ENCODE peak calls at places on chromosome 9, in nine cellular contexts. One of them, this sample, is unnamed.

GRCh38 chr9:83359039-83359438 is 179.2 kb downstream of the FRMD3 start:
- DNase-seq in tibial artery: no peak
- DNase-seq in cardiac muscle cell: no peak
- DNase-seq in SJSA1: no peak
- DNase-seq in spleen: no peak
- DNase-seq in heart right ventricle: no peak
- DNase-seq in foreskin fibroblast: no peak
- DNase-seq in ovary: no peak
- DNase-seq in heart left ventricle: no peak
- DNase-seq in this sample: no peak

GRCh38 chr9:13665418-13666066 is 386.1 kb upstream of the MPDZ start:
- DNase-seq in foreskin fibroblast: peak
- DNase-seq in ovary: no peak
- DNase-seq in tibial artery: no peak
- DNase-seq in heart right ventricle: no peak
- DNase-seq in heart left ventricle: no peak
- DNase-seq in spleen: no peak
- DNase-seq in cardiac muscle cell: no peak
- DNase-seq in SJSA1: no peak
- DNase-seq in this sample: no peak

GRCh38 chr9:20356392-20357206 is 265.7 kb downstream of the MLLT3 start:
- DNase-seq in spleen: no peak
- DNase-seq in foreskin fibroblast: peak
- DNase-seq in cardiac muscle cell: peak
- DNase-seq in SJSA1: peak
- DNase-seq in heart left ventricle: peak
- DNase-seq in tibial artery: peak
- DNase-seq in ovary: peak
- DNase-seq in heart right ventricle: peak
- DNase-seq in this sample: peak

GRCh38 chr9:89677696-89678393 is 73.0 kb downstream of the GADD45G start:
- DNase-seq in heart left ventricle: no peak
- DNase-seq in foreskin fibroblast: no peak
- DNase-seq in heart right ventricle: no peak
- DNase-seq in SJSA1: no peak
- DNase-seq in spleen: no peak
- DNase-seq in ovary: peak
- DNase-seq in cardiac muscle cell: no peak
- DNase-seq in tibial artery: no peak
- DNase-seq in this sample: no peak

GRCh38 chr9:16996901-16997491 is 126.5 kb upstream of the BNC2 start:
- DNase-seq in tibial artery: no peak
- DNase-seq in spleen: no peak
- DNase-seq in SJSA1: no peak
- DNase-seq in cardiac muscle cell: no peak
- DNase-seq in heart left ventricle: no peak
- DNase-seq in foreskin fibroblast: no peak
- DNase-seq in heart right ventricle: no peak
- DNase-seq in ovary: no peak
- DNase-seq in this sample: no peak

GRCh38 chr9:101128623-101129022 is 100.1 kb downstream of the PLPPR1 start:
- DNase-seq in cardiac muscle cell: no peak
- DNase-seq in foreskin fibroblast: no peak
- DNase-seq in heart left ventricle: no peak
- DNase-seq in tibial artery: no peak
- DNase-seq in heart right ventricle: no peak
- DNase-seq in spleen: no peak
- DNase-seq in SJSA1: no peak
- DNase-seq in ovary: no peak
- DNase-seq in this sample: no peak

GRCh38 chr9:94904806-94905205 is 178.3 kb downstream of the AOPEP start:
- DNase-seq in heart right ventricle: no peak
- DNase-seq in ovary: no peak
- DNase-seq in tibial artery: no peak
- DNase-seq in foreskin fibroblast: no peak
- DNase-seq in spleen: no peak
- DNase-seq in heart left ventricle: no peak
- DNase-seq in SJSA1: no peak
- DNase-seq in cardiac muscle cell: no peak
- DNase-seq in this sample: no peak

GRCh38 chr9:90803860-90804593 is 2.4 kb downstream of the SYK start:
- DNase-seq in SJSA1: no peak
- DNase-seq in tibial artery: no peak
- DNase-seq in spleen: no peak
- DNase-seq in cardiac muscle cell: no peak
- DNase-seq in ovary: no peak
- DNase-seq in heart left ventricle: no peak
- DNase-seq in heart right ventricle: no peak
- DNase-seq in foreskin fibroblast: no peak
- DNase-seq in this sample: no peak

GRCh38 chr9:7656648-7657047 is 142.9 kb downstream of the DMAC1 start:
- DNase-seq in spleen: no peak
- DNase-seq in heart right ventricle: no peak
- DNase-seq in cardiac muscle cell: no peak
- DNase-seq in ovary: no peak
- DNase-seq in SJSA1: no peak
- DNase-seq in heart left ventricle: peak
- DNase-seq in foreskin fibroblast: no peak
- DNase-seq in tibial artery: no peak
- DNase-seq in this sample: no peak

GRCh38 chr9:117258201-117258866 is 156.5 kb downstream of the ASTN2 start:
- DNase-seq in cardiac muscle cell: no peak
- DNase-seq in foreskin fibroblast: no peak
- DNase-seq in tibial artery: no peak
- DNase-seq in heart left ventricle: no peak
- DNase-seq in SJSA1: no peak
- DNase-seq in heart right ventricle: no peak
- DNase-seq in ovary: no peak
- DNase-seq in spleen: no peak
- DNase-seq in this sample: no peak

GRCh38 chr9:107345327-107345726 is 62.2 kb downstream of the RAD23B start:
- DNase-seq in spleen: no peak
- DNase-seq in ovary: no peak
- DNase-seq in heart right ventricle: no peak
- DNase-seq in cardiac muscle cell: no peak
- DNase-seq in SJSA1: no peak
- DNase-seq in foreskin fibroblast: no peak
- DNase-seq in heart left ventricle: peak
- DNase-seq in tibial artery: no peak
- DNase-seq in this sample: no peak

GRCh38 chr9:77221431-77221830 is 44.1 kb downstream of the VPS13A start:
- DNase-seq in foreskin fibroblast: peak
- DNase-seq in ovary: no peak
- DNase-seq in heart left ventricle: no peak
- DNase-seq in tibial artery: no peak
- DNase-seq in heart right ventricle: no peak
- DNase-seq in spleen: no peak
- DNase-seq in SJSA1: no peak
- DNase-seq in cardiac muscle cell: no peak
- DNase-seq in this sample: no peak

GRCh38 chr9:20074291-20074690 is 285.5 kb upstream of the SLC24A2 start:
- DNase-seq in foreskin fibroblast: no peak
- DNase-seq in cardiac muscle cell: no peak
- DNase-seq in ovary: no peak
- DNase-seq in spleen: no peak
- DNase-seq in heart right ventricle: no peak
- DNase-seq in SJSA1: no peak
- DNase-seq in tibial artery: no peak
- DNase-seq in heart left ventricle: no peak
- DNase-seq in this sample: no peak

GRCh38 chr9:68951879-68952659 is 61.8 kb downstream of the PRKACG start:
- DNase-seq in heart left ventricle: no peak
- DNase-seq in spleen: no peak
- DNase-seq in cardiac muscle cell: no peak
- DNase-seq in foreskin fibroblast: no peak
- DNase-seq in heart right ventricle: no peak
- DNase-seq in ovary: no peak
- DNase-seq in SJSA1: no peak
- DNase-seq in tibial artery: no peak
- DNase-seq in this sample: no peak
- H3K4me3 ChIP-seq in heart left ventricle: no peak
- H3K4me3 ChIP-seq in spleen: no peak
- H3K4me3 ChIP-seq in cardiac muscle cell: no peak
- H3K4me3 ChIP-seq in foreskin fibroblast: no peak
- H3K4me3 ChIP-seq in heart right ventricle: no peak
- H3K4me3 ChIP-seq in ovary: no peak
- H3K4me3 ChIP-seq in SJSA1: no peak
- H3K4me3 ChIP-seq in tibial artery: no peak
- H3K4me3 ChIP-seq in this sample: no peak

DNA sequence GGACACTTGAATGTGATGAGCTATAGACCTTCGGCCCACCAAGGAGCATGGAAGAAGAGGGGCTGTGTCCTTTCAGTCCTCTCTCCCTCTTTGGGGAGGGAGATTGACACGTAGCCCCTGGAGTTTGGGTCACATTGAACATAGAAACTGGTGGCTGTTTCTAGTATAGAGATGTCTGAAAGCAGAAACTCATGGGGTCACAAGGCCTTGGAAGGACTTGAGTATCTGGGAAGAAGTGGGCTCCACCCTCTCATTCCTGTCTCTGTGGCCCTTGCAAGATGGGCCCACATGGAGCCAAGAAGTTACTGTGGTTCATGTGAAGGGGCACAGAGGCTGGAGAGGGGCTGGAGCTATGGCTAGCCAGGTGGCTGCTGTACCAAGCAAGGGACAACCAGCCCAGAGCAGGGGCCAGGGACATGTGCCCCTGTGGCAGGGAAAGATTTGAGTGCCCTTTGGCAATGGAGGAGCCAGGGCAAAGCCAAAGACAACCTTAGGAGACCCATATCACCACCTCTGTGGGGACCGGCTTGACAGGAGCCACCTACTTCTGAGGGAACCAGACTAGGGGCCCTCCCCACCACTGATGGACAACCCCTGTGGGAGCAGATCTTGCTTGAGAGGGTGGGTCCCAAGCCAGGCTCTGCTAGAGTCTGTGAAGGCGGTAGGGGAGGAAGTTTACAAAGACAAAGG is 12.8 kb upstream of the ANGPTL2 start:
- DNase-seq in foreskin fibroblast: no peak
- DNase-seq in SJSA1: peak
- DNase-seq in heart left ventricle: no peak
- DNase-seq in ovary: peak
- DNase-seq in spleen: no peak
- DNase-seq in tibial artery: no peak
- DNase-seq in cardiac muscle cell: no peak
- DNase-seq in heart right ventricle: no peak
- DNase-seq in this sample: no peak
- H3K4me3 ChIP-seq in foreskin fibroblast: no peak
- H3K4me3 ChIP-seq in SJSA1: no peak
- H3K4me3 ChIP-seq in heart left ventricle: no peak
- H3K4me3 ChIP-seq in ovary: no peak
- H3K4me3 ChIP-seq in spleen: no peak
- H3K4me3 ChIP-seq in tibial artery: no peak
- H3K4me3 ChIP-seq in cardiac muscle cell: no peak
- H3K4me3 ChIP-seq in heart right ventricle: no peak
- H3K4me3 ChIP-seq in this sample: no peak

GRCh38 chr9:127426756-127427155 is 2.6 kb downstream of the ZNF79 start:
- DNase-seq in foreskin fibroblast: no peak
- DNase-seq in heart left ventricle: no peak
- DNase-seq in SJSA1: no peak
- DNase-seq in spleen: no peak
- DNase-seq in heart right ventricle: no peak
- DNase-seq in tibial artery: no peak
- DNase-seq in cardiac muscle cell: no peak
- DNase-seq in ovary: no peak
- DNase-seq in this sample: no peak
- H3K4me3 ChIP-seq in foreskin fibroblast: no peak
- H3K4me3 ChIP-seq in heart left ventricle: no peak
- H3K4me3 ChIP-seq in SJSA1: no peak
- H3K4me3 ChIP-seq in spleen: no peak
- H3K4me3 ChIP-seq in heart right ventricle: no peak
- H3K4me3 ChIP-seq in tibial artery: no peak
- H3K4me3 ChIP-seq in cardiac muscle cell: no peak
- H3K4me3 ChIP-seq in ovary: no peak
- H3K4me3 ChIP-seq in this sample: no peak

GRCh38 chr9:137111788-137112563 is 2.6 kb downstream of the DPP7 start:
- DNase-seq in tibial artery: no peak
- DNase-seq in heart left ventricle: no peak
- DNase-seq in foreskin fibroblast: no peak
- DNase-seq in SJSA1: no peak
- DNase-seq in ovary: no peak
- DNase-seq in heart right ventricle: no peak
- DNase-seq in cardiac muscle cell: no peak
- DNase-seq in spleen: no peak
- DNase-seq in this sample: no peak

GRCh38 chr9:137113385-137114159 is 961 bp downstream of the DPP7 start:
- DNase-seq in SJSA1: no peak
- DNase-seq in heart left ventricle: no peak
- DNase-seq in foreskin fibroblast: peak
- DNase-seq in spleen: no peak
- DNase-seq in heart right ventricle: no peak
- DNase-seq in cardiac muscle cell: no peak
- DNase-seq in ovary: no peak
- DNase-seq in tibial artery: no peak
- DNase-seq in this sample: peak

GRCh38 chr9:137114220-137114612 is 317 bp downstream of the DPP7 start:
- DNase-seq in cardiac muscle cell: no peak
- DNase-seq in SJSA1: no peak
- DNase-seq in tibial artery: no peak
- DNase-seq in heart right ventricle: no peak
- DNase-seq in spleen: no peak
- DNase-seq in ovary: no peak
- DNase-seq in heart left ventricle: no peak
- DNase-seq in foreskin fibroblast: no peak
- DNase-seq in this sample: peak

GRCh38 chr9:137110911-137111787 is 3.4 kb downstream of the DPP7 start:
- DNase-seq in heart left ventricle: no peak
- DNase-seq in foreskin fibroblast: no peak
- DNase-seq in SJSA1: no peak
- DNase-seq in heart right ventricle: no peak
- DNase-seq in cardiac muscle cell: no peak
- DNase-seq in tibial artery: no peak
- DNase-seq in spleen: no peak
- DNase-seq in ovary: no peak
- DNase-seq in this sample: no peak

DNA sequence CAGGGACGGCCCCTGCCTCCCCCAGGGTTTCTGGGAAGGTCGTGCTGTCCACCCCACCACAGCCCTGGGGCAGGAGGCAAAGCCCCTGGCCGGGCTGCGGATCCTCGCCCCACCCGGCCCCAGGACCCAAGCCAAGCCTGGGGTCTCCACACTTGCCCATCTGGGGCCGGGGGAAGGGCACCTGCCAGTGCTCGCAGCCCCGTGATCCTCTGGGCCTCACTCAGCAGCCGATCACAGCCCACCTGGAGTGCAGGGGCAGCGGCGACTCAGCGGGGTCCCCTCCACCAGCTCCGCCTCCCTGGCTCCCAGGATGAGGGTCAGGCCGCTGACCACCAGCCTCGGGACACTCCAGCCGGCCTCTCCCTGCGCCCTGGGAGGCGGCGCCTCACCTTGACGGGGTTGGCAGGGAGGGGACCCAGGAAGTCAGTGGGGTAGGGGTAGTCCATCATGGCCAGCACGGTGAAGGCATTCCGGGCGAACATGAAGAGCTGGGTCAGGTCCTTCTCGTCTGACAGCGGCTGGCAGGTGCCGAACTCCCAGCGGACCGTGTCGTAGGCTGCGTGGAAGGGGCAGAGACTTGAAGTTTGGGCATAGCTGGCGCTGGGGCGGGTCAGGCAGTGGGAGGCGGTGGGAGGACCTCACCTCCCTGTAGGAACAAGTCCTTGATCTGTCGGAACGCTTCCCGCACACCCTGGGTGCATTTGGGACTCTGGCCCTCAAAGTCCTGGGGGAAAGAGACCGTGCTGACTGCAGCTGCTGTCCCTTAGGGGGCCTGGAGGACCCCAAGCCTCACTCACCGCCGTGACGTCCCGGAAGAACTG is 1.8 kb downstream of the DPP7 start:
- DNase-seq in ovary: no peak
- DNase-seq in heart left ventricle: no peak
- DNase-seq in SJSA1: no peak
- DNase-seq in foreskin fibroblast: no peak
- DNase-seq in tibial artery: no peak
- DNase-seq in cardiac muscle cell: no peak
- DNase-seq in spleen: no peak
- DNase-seq in heart right ventricle: no peak
- DNase-seq in this sample: peak
- H3K4me3 ChIP-seq in ovary: no peak
- H3K4me3 ChIP-seq in heart left ventricle: no peak
- H3K4me3 ChIP-seq in SJSA1: no peak
- H3K4me3 ChIP-seq in foreskin fibroblast: no peak
- H3K4me3 ChIP-seq in tibial artery: no peak
- H3K4me3 ChIP-seq in cardiac muscle cell: no peak
- H3K4me3 ChIP-seq in spleen: no peak
- H3K4me3 ChIP-seq in heart right ventricle: no peak
- H3K4me3 ChIP-seq in this sample: no peak

This sample was measured in sigmoid colon.